ENCODE peak calls at places on chromosomes 3 and 15, in ten cellular contexts. W is upper lobe of left lung, D is HL-60, Z is breast epithelium, X is stomach, F is endothelial cell of umbilical vein, P is HCT116, T is sigmoid colon, U is K562, I is SK-N-SH. A is an unnamed sample.

GRCh38 chr3:33577588-33577987 is 137.4 kb upstream of the UBP1 start:
- DNase-seq in I (no peak), U (no peak), F (no peak), T (no peak), X (no peak), D (no peak), Z (no peak), P (no peak), W (no peak), A (no peak)

GRCh38 chr3:139735191-139735590 is 57.4 kb upstream of the NMNAT3 start:
- DNase-seq in T (no peak), P (no peak), D (no peak), W (no peak), U (no peak), X (no peak), F (no peak), Z (no peak), I (no peak), A (no peak)

GRCh38 chr3:27385504-27385903 is 16.3 kb upstream of the NEK10 start:
- DNase-seq in P (no peak), I (no peak), X (no peak), F (no peak), U (no peak), T (no peak), W (no peak), Z (no peak), D (no peak), A (no peak)

GRCh38 chr15:96052572-96053038 is 277.9 kb upstream of the NR2F2 start:
- DNase-seq in D (no peak), T (no peak), P (no peak), I (no peak), Z (no peak), F (no peak), U (no peak), W (no peak), X (no peak), A (no peak)

GRCh38 chr15:74432968-74433591 is 678 bp downstream of the SEMA7A start:
- DNase-seq in W (no peak), F (no peak), D (no peak), X (no peak), T (no peak), P (no peak), I (peak; percentile 87), Z (no peak), U (peak; percentile 44), A (no peak)

GRCh38 chr3:53146319-53146868 is 14.6 kb upstream of the PRKCD start:
- DNase-seq in D (no peak), F (no peak), W (no peak), P (no peak), Z (no peak), X (no peak), U (no peak), T (no peak), I (no peak), A (no peak)

GRCh38 chr3:194296832-194297666 is 54.1 kb downstream of the CPN2 start:
- DNase-seq in U (no peak), T (peak; percentile 68), W (peak; percentile 87), P (peak; percentile 22), X (no peak), F (no peak), I (no peak), Z (no peak), D (no peak), A (no peak)

GRCh38 chr15:96121521-96121920 is 209.0 kb upstream of the NR2F2 start:
- DNase-seq in W (no peak), P (no peak), D (no peak), I (no peak), T (no peak), U (no peak), Z (no peak), F (no peak), X (no peak), A (no peak)

GRCh38 chr3:31688847-31689246 is 156.1 kb downstream of the STT3B start:
- DNase-seq in X (no peak), U (no peak), T (no peak), Z (no peak), F (no peak), I (no peak), D (no peak), W (no peak), P (no peak), A (no peak)

GRCh38 chr3:31695280-31696008 is 162.7 kb downstream of the STT3B start:
- DNase-seq in Z (no peak), D (peak; percentile 48), F (no peak), P (no peak), I (no peak), X (peak; percentile 36), U (no peak), W (no peak), T (no peak), A (no peak)

GRCh38 chr3:31696009-31696297 is 163.2 kb downstream of the STT3B start:
- DNase-seq in W (no peak), Z (no peak), X (no peak), T (no peak), P (no peak), F (no peak), D (no peak), I (no peak), U (no peak), A (no peak)

GRCh38 chr3:31693346-31693745 is 160.6 kb downstream of the STT3B start:
- DNase-seq in U (no peak), W (no peak), Z (no peak), F (no peak), X (no peak), I (no peak), T (no peak), P (no peak), D (no peak), A (no peak)

GRCh38 chr3:31692714-31693113 is 160.0 kb downstream of the STT3B start:
- DNase-seq in U (no peak), X (no peak), F (no peak), I (no peak), D (peak; percentile 16), Z (no peak), T (no peak), P (no peak), W (no peak), A (no peak)
- TF ChIP-seq CTCF in U (peak; percentile 34), X (no peak), F (no peak), I (no peak), D (no peak), Z (no peak), T (no peak), P (peak; percentile 22), W (no peak), A (no peak)

GRCh38 chr3:98553751-98554150 is 22.0 kb downstream of the GPR15 start:
- DNase-seq in F (no peak), X (no peak), P (no peak), D (peak; percentile 36), Z (no peak), T (no peak), I (no peak), W (no peak), U (no peak), A (no peak)

GRCh38 chr3:98553021-98553563 is 21.3 kb downstream of the GPR15 start:
- DNase-seq in T (no peak), Z (no peak), W (no peak), I (no peak), D (no peak), X (no peak), U (no peak), P (no peak), F (no peak), A (no peak)

GRCh38 chr3:98556164-98557130 is 24.7 kb downstream of the GPR15 start:
- DNase-seq in Z (no peak), X (no peak), P (peak; percentile 93), F (no peak), U (no peak), D (no peak), T (no peak), W (no peak), I (no peak), A (no peak)

GRCh38 chr3:98555025-98555379 is 23.2 kb downstream of the GPR15 start:
- DNase-seq in Z (no peak), W (no peak), F (no peak), I (no peak), X (no peak), D (no peak), P (peak; percentile 91), U (no peak), T (no peak), A (no peak)

DNA sequence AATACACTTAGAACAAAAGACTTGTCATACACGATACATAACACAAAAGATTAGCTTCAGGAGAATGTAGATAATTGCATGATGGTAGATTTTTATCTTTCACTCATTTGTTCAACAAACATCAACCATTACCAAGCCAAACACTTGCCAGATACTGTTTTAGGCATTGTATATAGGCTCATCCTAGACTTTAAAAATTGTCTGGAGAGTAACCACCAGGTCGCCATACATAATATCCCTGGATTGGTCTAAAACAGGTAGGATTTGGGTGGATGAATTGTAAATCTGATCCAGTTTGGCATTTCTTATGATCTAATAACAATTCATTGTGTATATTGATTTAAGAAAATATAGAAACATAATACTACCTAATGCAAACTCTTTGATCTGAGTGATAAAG is 22.8 kb downstream of the GPR15 start:
- DNase-seq in Z (no peak), W (no peak), X (no peak), F (no peak), P (no peak), U (no peak), I (no peak), D (no peak), T (no peak), A (no peak)
- TF ChIP-seq POLR2AphosphoS5 in Z (no peak), W (no peak), X (no peak), F (no peak), P (no peak), U (no peak), I (no peak), D (no peak), T (no peak), A (no peak)

GRCh38 chr3:134794323-134794722 is 737 bp upstream of the EPHB1 start:
- DNase-seq in W (peak; percentile 6), X (no peak), Z (no peak), U (no peak), F (no peak), D (no peak), T (no peak), P (no peak), I (no peak), A (no peak)

GRCh38 chr3:134797080-134797801 is 2.2 kb downstream of the EPHB1 start:
- DNase-seq in T (no peak), I (peak; percentile 34), P (no peak), Z (no peak), D (no peak), X (no peak), W (peak; percentile 62), F (no peak), U (no peak), A (no peak)

GRCh38 chr3:134794950-134795775 is at the start of gene EPHB1:
- DNase-seq in T (peak; percentile 94), X (peak; percentile 74), W (peak; percentile 89), F (peak; percentile 96), D (peak; percentile 70), P (peak; percentile 60), I (peak; percentile 87), Z (peak; percentile 92), U (peak; percentile 72), A (peak; percentile 77)

GRCh38 chr3:134796313-134797079 is 1.4 kb downstream of the EPHB1 start:
- DNase-seq in Z (no peak), F (peak; percentile 29), D (no peak), T (peak; percentile 68), P (no peak), I (peak; percentile 43), U (no peak), X (no peak), W (peak; percentile 75), A (no peak)

GRCh38 chr3:134795776-134796312 is 784 bp downstream of the EPHB1 start:
- DNase-seq in P (no peak), W (no peak), I (peak; percentile 47), X (no peak), F (no peak), T (peak; percentile 67), Z (no peak), U (no peak), D (no peak), A (no peak)
- H3K27ac ChIP-seq in P (no peak overlapping the region), W (no peak overlapping the region), I (no peak overlapping the region), X (peak overlapping the region; percentile 43), F (no peak overlapping the region), T (peak overlapping the region; percentile 77), Z (no peak overlapping the region), U (no peak overlapping the region), D (no peak overlapping the region), A (peak overlapping the region; percentile 32)

DNA sequence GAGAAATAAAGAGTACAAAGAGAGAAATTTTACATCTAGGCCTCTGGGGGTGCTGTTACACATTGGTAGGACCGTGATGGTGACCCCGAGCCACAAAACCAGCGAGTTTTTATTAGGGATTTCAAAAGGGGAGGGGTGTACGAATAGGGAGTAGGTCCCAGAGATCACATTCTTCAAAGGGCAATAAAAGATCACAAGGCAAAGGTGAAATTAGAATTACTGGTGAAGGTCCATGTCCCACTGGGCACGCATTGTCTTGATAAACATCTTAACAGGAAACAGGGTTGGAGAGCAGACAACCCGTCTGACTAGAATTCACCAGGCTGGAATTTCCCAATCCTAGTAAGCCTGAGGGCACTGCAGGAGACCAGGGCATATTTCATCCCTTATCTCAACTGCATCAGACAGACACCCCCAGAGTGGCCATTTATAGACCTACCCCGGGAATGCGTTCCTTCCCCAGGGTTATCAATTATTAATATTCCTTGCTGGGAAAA is 4.3 kb downstream of the IRAK2 start:
- DNase-seq in T (no peak), P (no peak), W (no peak), X (no peak), I (no peak), F (no peak), Z (peak; percentile 31), U (no peak), D (no peak), A (no peak)
- TF ChIP-seq CTCF in T (no peak), P (peak; percentile 9), W (no peak), X (no peak), I (peak; percentile 39), F (peak; percentile 5), Z (no peak), U (no peak), D (no peak), A (no peak)

A was measured in prostate gland.